ENCODE peak calls at places on chromosomes 13 and 19, in nine cellular contexts. One of them, this sample, is unnamed. For H3K4me1, the result is how much of the 10 kb centered on the place peaks cover.

GRCh38 chr13:45361596-45362206 is 20.7 kb upstream of the TPT1 start:
- DNase-seq in Peyer's patch: no peak
- DNase-seq in IMR-90: peak
- DNase-seq in body of pancreas: no peak
- DNase-seq in cardiac muscle cell: no peak
- DNase-seq in heart left ventricle: no peak
- DNase-seq in ovary: no peak
- DNase-seq in H9: peak
- DNase-seq in neural progenitor cell: no peak
- DNase-seq in this sample: no peak

GRCh38 chr13:31043891-31044657 is 111.6 kb downstream of the TEX26 start:
- DNase-seq in Peyer's patch: peak
- DNase-seq in IMR-90: peak
- DNase-seq in body of pancreas: peak
- DNase-seq in cardiac muscle cell: peak
- DNase-seq in heart left ventricle: peak
- DNase-seq in ovary: peak
- DNase-seq in H9: peak
- DNase-seq in neural progenitor cell: peak
- DNase-seq in this sample: peak

GRCh38 chr13:43251967-43252366 is 228.6 kb downstream of the DNAJC15 start:
- DNase-seq in Peyer's patch: no peak
- DNase-seq in IMR-90: no peak
- DNase-seq in body of pancreas: no peak
- DNase-seq in cardiac muscle cell: peak
- DNase-seq in heart left ventricle: no peak
- DNase-seq in ovary: no peak
- DNase-seq in H9: no peak
- DNase-seq in neural progenitor cell: no peak
- DNase-seq in this sample: no peak

GRCh38 chr19:40542197-40542859 is 34.3 kb upstream of the SHKBP1 start:
- DNase-seq in Peyer's patch: peak
- DNase-seq in IMR-90: peak
- DNase-seq in body of pancreas: peak
- DNase-seq in cardiac muscle cell: no peak
- DNase-seq in heart left ventricle: peak
- DNase-seq in ovary: peak
- DNase-seq in H9: no peak
- DNase-seq in neural progenitor cell: no peak
- DNase-seq in this sample: peak

GRCh38 chr13:22235285-22235949 is 564.5 kb downstream of the FGF9 start:
- DNase-seq in Peyer's patch: no peak
- DNase-seq in IMR-90: peak
- DNase-seq in body of pancreas: no peak
- DNase-seq in cardiac muscle cell: peak
- DNase-seq in heart left ventricle: no peak
- DNase-seq in ovary: no peak
- DNase-seq in H9: peak
- DNase-seq in neural progenitor cell: peak
- DNase-seq in this sample: peak

GRCh38 chr19:58033741-58034475 is at the start of gene ZSCAN1:
- DNase-seq in Peyer's patch: peak
- DNase-seq in IMR-90: peak
- DNase-seq in body of pancreas: peak
- DNase-seq in cardiac muscle cell: peak
- DNase-seq in heart left ventricle: peak
- DNase-seq in ovary: peak
- DNase-seq in H9: peak
- DNase-seq in neural progenitor cell: peak
- DNase-seq in this sample: peak

GRCh38 chr19:46339491-46339890 is 7.4 kb upstream of the PPP5C start:
- DNase-seq in Peyer's patch: peak
- DNase-seq in IMR-90: no peak
- DNase-seq in body of pancreas: no peak
- DNase-seq in cardiac muscle cell: no peak
- DNase-seq in heart left ventricle: no peak
- DNase-seq in ovary: no peak
- DNase-seq in H9: no peak
- DNase-seq in neural progenitor cell: no peak
- DNase-seq in this sample: no peak

GRCh38 chr19:52722062-52723005 is 12.5 kb downstream of the ZNF611 start:
- DNase-seq in Peyer's patch: no peak
- DNase-seq in IMR-90: peak
- DNase-seq in body of pancreas: no peak
- DNase-seq in cardiac muscle cell: no peak
- DNase-seq in heart left ventricle: no peak
- DNase-seq in ovary: no peak
- DNase-seq in H9: no peak
- DNase-seq in neural progenitor cell: no peak
- DNase-seq in this sample: no peak

GRCh38 chr19:38793671-38794070 is 4.7 kb downstream of the LGALS7B start:
- DNase-seq in Peyer's patch: no peak
- DNase-seq in IMR-90: no peak
- DNase-seq in body of pancreas: no peak
- DNase-seq in cardiac muscle cell: no peak
- DNase-seq in heart left ventricle: no peak
- DNase-seq in ovary: no peak
- DNase-seq in H9: no peak
- DNase-seq in neural progenitor cell: no peak
- DNase-seq in this sample: no peak

GRCh38 chr13:99626461-99627082 is 125.3 kb downstream of the TM9SF2 start:
- DNase-seq in Peyer's patch: no peak
- DNase-seq in IMR-90: peak
- DNase-seq in body of pancreas: no peak
- DNase-seq in cardiac muscle cell: no peak
- DNase-seq in heart left ventricle: no peak
- DNase-seq in ovary: peak
- DNase-seq in H9: no peak
- DNase-seq in neural progenitor cell: peak
- DNase-seq in this sample: no peak

GRCh38 chr19:33266971-33267484 is 35.3 kb downstream of the CEBPA start:
- DNase-seq in Peyer's patch: no peak
- DNase-seq in IMR-90: no peak
- DNase-seq in body of pancreas: no peak
- DNase-seq in cardiac muscle cell: no peak
- DNase-seq in heart left ventricle: no peak
- DNase-seq in ovary: no peak
- DNase-seq in H9: no peak
- DNase-seq in neural progenitor cell: no peak
- DNase-seq in this sample: no peak

GRCh38 chr19:5466814-5467291 is 11.6 kb downstream of the ZNRF4 start:
- DNase-seq in Peyer's patch: no peak
- DNase-seq in IMR-90: no peak
- DNase-seq in body of pancreas: peak
- DNase-seq in cardiac muscle cell: no peak
- DNase-seq in heart left ventricle: peak
- DNase-seq in ovary: no peak
- DNase-seq in H9: no peak
- DNase-seq in neural progenitor cell: no peak
- DNase-seq in this sample: no peak

GRCh38 chr13:69720278-69720983 is 387.2 kb upstream of the ATXN8OS start:
- DNase-seq in Peyer's patch: no peak
- DNase-seq in IMR-90: no peak
- DNase-seq in body of pancreas: no peak
- DNase-seq in cardiac muscle cell: no peak
- DNase-seq in heart left ventricle: no peak
- DNase-seq in ovary: no peak
- DNase-seq in H9: no peak
- DNase-seq in neural progenitor cell: no peak
- DNase-seq in this sample: no peak

GRCh38 chr13:31722684-31723083 is 16.6 kb upstream of the RXFP2 start:
- DNase-seq in Peyer's patch: no peak
- DNase-seq in IMR-90: no peak
- DNase-seq in body of pancreas: no peak
- DNase-seq in cardiac muscle cell: no peak
- DNase-seq in heart left ventricle: no peak
- DNase-seq in ovary: no peak
- DNase-seq in H9: no peak
- DNase-seq in neural progenitor cell: no peak
- DNase-seq in this sample: no peak

GRCh38 chr13:78750735-78751134 is 91.8 kb upstream of the OBI1 start:
- DNase-seq in Peyer's patch: no peak
- DNase-seq in IMR-90: no peak
- DNase-seq in body of pancreas: no peak
- DNase-seq in cardiac muscle cell: no peak
- DNase-seq in heart left ventricle: no peak
- DNase-seq in ovary: no peak
- DNase-seq in H9: no peak
- DNase-seq in neural progenitor cell: no peak
- DNase-seq in this sample: no peak

GRCh38 chr13:52677823-52678222 is 25.2 kb downstream of the SUGT1 start:
- DNase-seq in Peyer's patch: no peak
- DNase-seq in IMR-90: no peak
- DNase-seq in body of pancreas: no peak
- DNase-seq in cardiac muscle cell: no peak
- DNase-seq in heart left ventricle: no peak
- DNase-seq in ovary: no peak
- DNase-seq in H9: no peak
- DNase-seq in neural progenitor cell: no peak
- DNase-seq in this sample: no peak

GRCh38 chr13:26678796-26679195 is 81.8 kb downstream of the GPR12 start:
- DNase-seq in Peyer's patch: no peak
- DNase-seq in IMR-90: no peak
- DNase-seq in body of pancreas: no peak
- DNase-seq in cardiac muscle cell: no peak
- DNase-seq in heart left ventricle: no peak
- DNase-seq in ovary: no peak
- DNase-seq in H9: peak
- DNase-seq in neural progenitor cell: no peak
- DNase-seq in this sample: no peak

GRCh38 chr13:105847532-105848295 is 687.7 kb downstream of the EFNB2 start:
- DNase-seq in Peyer's patch: no peak
- DNase-seq in IMR-90: peak
- DNase-seq in body of pancreas: no peak
- DNase-seq in cardiac muscle cell: no peak
- DNase-seq in heart left ventricle: no peak
- DNase-seq in ovary: no peak
- DNase-seq in H9: no peak
- DNase-seq in neural progenitor cell: no peak
- DNase-seq in this sample: no peak

GRCh38 chr13:24511019-24511823 is 1.4 kb downstream of the PARP4 start:
- DNase-seq in Peyer's patch: peak
- DNase-seq in IMR-90: peak
- DNase-seq in body of pancreas: no peak
- DNase-seq in cardiac muscle cell: no peak
- DNase-seq in heart left ventricle: no peak
- DNase-seq in ovary: no peak
- DNase-seq in H9: peak
- DNase-seq in neural progenitor cell: peak
- DNase-seq in this sample: peak

GRCh38 chr19:12055784-12056183 is 3.0 kb upstream of the ZNF878 start:
- DNase-seq in Peyer's patch: no peak
- DNase-seq in IMR-90: no peak
- DNase-seq in body of pancreas: no peak
- DNase-seq in cardiac muscle cell: no peak
- DNase-seq in heart left ventricle: no peak
- DNase-seq in ovary: no peak
- DNase-seq in H9: no peak
- DNase-seq in neural progenitor cell: no peak
- DNase-seq in this sample: no peak

GRCh38 chr19:51653162-51653561 is 6.5 kb upstream of the SIGLEC14 start:
- DNase-seq in Peyer's patch: no peak
- DNase-seq in IMR-90: no peak
- DNase-seq in body of pancreas: no peak
- DNase-seq in cardiac muscle cell: no peak
- DNase-seq in heart left ventricle: no peak
- DNase-seq in ovary: no peak
- DNase-seq in H9: no peak
- DNase-seq in neural progenitor cell: no peak
- DNase-seq in this sample: no peak
- H3K27ac ChIP-seq in Peyer's patch: no peak
- H3K27ac ChIP-seq in IMR-90: no peak
- H3K27ac ChIP-seq in body of pancreas: no peak
- H3K27ac ChIP-seq in cardiac muscle cell: no peak
- H3K27ac ChIP-seq in heart left ventricle: no peak
- H3K27ac ChIP-seq in ovary: no peak
- H3K27ac ChIP-seq in H9: no peak
- H3K27ac ChIP-seq in neural progenitor cell: no peak
- H3K27ac ChIP-seq in this sample: no peak

DNA sequence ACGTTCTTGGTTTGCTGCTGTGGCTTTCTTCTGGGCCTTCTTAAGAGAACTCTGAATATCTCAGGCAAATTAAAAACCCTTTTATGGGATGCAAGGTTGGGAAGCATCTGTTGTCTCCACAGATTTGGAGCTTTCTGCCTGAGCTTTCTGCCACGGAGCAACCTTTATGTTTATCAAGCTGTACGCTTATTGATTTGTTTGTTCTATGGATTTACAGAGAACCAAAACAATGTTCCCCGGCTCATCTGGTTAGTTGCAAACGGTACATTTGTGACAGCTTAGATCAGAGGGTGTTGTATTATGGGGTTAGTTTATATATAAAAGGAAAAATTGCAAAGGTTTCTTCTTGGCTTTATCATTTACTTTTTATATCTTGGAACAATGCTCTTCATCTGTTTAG is 479.6 kb downstream of the DIAPH3 start:
- DNase-seq in Peyer's patch: no peak
- DNase-seq in IMR-90: no peak
- DNase-seq in body of pancreas: no peak
- DNase-seq in cardiac muscle cell: no peak
- DNase-seq in heart left ventricle: no peak
- DNase-seq in ovary: no peak
- DNase-seq in H9: no peak
- DNase-seq in neural progenitor cell: no peak
- DNase-seq in this sample: no peak
- H3K4me1 ChIP-seq in Peyer's patch: under half
- H3K4me1 ChIP-seq in IMR-90: under half
- H3K4me1 ChIP-seq in body of pancreas: under half
- H3K4me1 ChIP-seq in cardiac muscle cell: under half
- H3K4me1 ChIP-seq in heart left ventricle: under half
- H3K4me1 ChIP-seq in ovary: under half
- H3K4me1 ChIP-seq in H9: under half
- H3K4me1 ChIP-seq in neural progenitor cell: half or more
- H3K4me1 ChIP-seq in this sample: under half

GRCh38 chr19:49363265-49364082 is at the start of gene DKKL1:
- DNase-seq in Peyer's patch: peak
- DNase-seq in IMR-90: peak
- DNase-seq in body of pancreas: peak
- DNase-seq in cardiac muscle cell: peak
- DNase-seq in heart left ventricle: peak
- DNase-seq in ovary: peak
- DNase-seq in H9: peak
- DNase-seq in neural progenitor cell: peak
- DNase-seq in this sample: peak
- H3K27ac ChIP-seq in Peyer's patch: peak
- H3K27ac ChIP-seq in IMR-90: peak
- H3K27ac ChIP-seq in body of pancreas: peak
- H3K27ac ChIP-seq in cardiac muscle cell: peak
- H3K27ac ChIP-seq in heart left ventricle: peak
- H3K27ac ChIP-seq in ovary: peak
- H3K27ac ChIP-seq in H9: no peak
- H3K27ac ChIP-seq in neural progenitor cell: no peak
- H3K27ac ChIP-seq in this sample: peak

DNA sequence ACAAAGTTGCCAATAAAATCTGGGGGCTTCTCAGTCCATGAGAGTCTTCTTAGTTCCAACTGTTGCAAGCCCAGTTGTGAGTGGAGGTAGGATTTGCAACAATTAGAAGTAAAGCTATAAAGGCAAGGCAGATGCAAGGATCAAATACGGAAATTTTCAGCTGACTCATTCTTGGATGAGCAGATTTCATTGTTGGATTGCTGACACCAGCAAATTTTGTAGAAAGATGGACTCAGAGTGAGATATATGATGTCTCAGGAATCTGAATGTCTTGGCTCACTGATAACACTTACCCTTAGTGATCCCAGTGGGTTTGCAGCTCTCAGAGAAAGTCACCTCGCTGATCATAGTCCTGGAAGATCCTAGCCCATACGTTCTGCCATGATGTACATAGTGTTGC is 209.0 kb downstream of the GPC6 start:
- DNase-seq in Peyer's patch: no peak
- DNase-seq in IMR-90: no peak
- DNase-seq in body of pancreas: no peak
- DNase-seq in cardiac muscle cell: no peak
- DNase-seq in heart left ventricle: no peak
- DNase-seq in ovary: no peak
- DNase-seq in H9: no peak
- DNase-seq in neural progenitor cell: no peak
- DNase-seq in this sample: no peak
- H3K4me1 ChIP-seq in Peyer's patch: under half
- H3K4me1 ChIP-seq in IMR-90: under half
- H3K4me1 ChIP-seq in body of pancreas: under half
- H3K4me1 ChIP-seq in cardiac muscle cell: under half
- H3K4me1 ChIP-seq in heart left ventricle: under half
- H3K4me1 ChIP-seq in ovary: under half
- H3K4me1 ChIP-seq in H9: under half
- H3K4me1 ChIP-seq in neural progenitor cell: under half
- H3K4me1 ChIP-seq in this sample: under half

This sample was measured in lung.